ENCODE peak calls at places on chromosomes 12 and 14, in seven cellular contexts. One of them, this sample, is unnamed.

GRCh38 chr12:111901182-111901581 is 59.2 kb downstream of the MAPKAPK5 start:
- DNase-seq in endodermal cell: no peak
- DNase-seq in RWPE1: no peak
- DNase-seq in foreskin fibroblast: no peak
- DNase-seq in dorsolateral prefrontal cortex: no peak
- DNase-seq in GM06990: no peak
- DNase-seq in HFFc6: no peak
- DNase-seq in this sample: no peak

GRCh38 chr12:51077930-51078329 is 5.5 kb downstream of the CSRNP2 start:
- DNase-seq in foreskin fibroblast: peak; percentile 64
- DNase-seq in HFFc6: peak; percentile 5
- DNase-seq in RWPE1: no peak
- DNase-seq in GM06990: no peak
- DNase-seq in dorsolateral prefrontal cortex: peak; percentile 43
- DNase-seq in endodermal cell: no peak
- DNase-seq in this sample: no peak

GRCh38 chr12:116145451-116145850 is 132.0 kb downstream of the MED13L start:
- DNase-seq in GM06990: no peak
- DNase-seq in RWPE1: no peak
- DNase-seq in HFFc6: no peak
- DNase-seq in dorsolateral prefrontal cortex: no peak
- DNase-seq in foreskin fibroblast: no peak
- DNase-seq in endodermal cell: no peak
- DNase-seq in this sample: no peak

GRCh38 chr12:107178776-107179175 is 85.4 kb upstream of the CRY1 start:
- DNase-seq in dorsolateral prefrontal cortex: no peak
- DNase-seq in GM06990: no peak
- DNase-seq in foreskin fibroblast: no peak
- DNase-seq in endodermal cell: no peak
- DNase-seq in HFFc6: no peak
- DNase-seq in RWPE1: no peak
- DNase-seq in this sample: no peak

GRCh38 chr14:35669782-35670181 is 135.8 kb downstream of the INSM2 start:
- DNase-seq in endodermal cell: no peak
- DNase-seq in HFFc6: peak; percentile 77
- DNase-seq in foreskin fibroblast: peak; percentile 27
- DNase-seq in dorsolateral prefrontal cortex: no peak
- DNase-seq in GM06990: no peak
- DNase-seq in RWPE1: peak; percentile 76
- DNase-seq in this sample: no peak

GRCh38 chr12:110547090-110547489 is 36.0 kb downstream of the PPTC7 start:
- DNase-seq in HFFc6: no peak
- DNase-seq in RWPE1: no peak
- DNase-seq in dorsolateral prefrontal cortex: no peak
- DNase-seq in endodermal cell: peak; percentile 5
- DNase-seq in foreskin fibroblast: no peak
- DNase-seq in GM06990: no peak
- DNase-seq in this sample: no peak

GRCh38 chr12:123671876-123672275 is 963 bp downstream of the TCTN2 start:
- DNase-seq in GM06990: no peak
- DNase-seq in endodermal cell: no peak
- DNase-seq in RWPE1: no peak
- DNase-seq in dorsolateral prefrontal cortex: no peak
- DNase-seq in foreskin fibroblast: peak; percentile 50
- DNase-seq in HFFc6: no peak
- DNase-seq in this sample: no peak

GRCh38 chr12:44876554-44877275 is 600 bp upstream of the NELL2 start:
- DNase-seq in dorsolateral prefrontal cortex: peak; percentile 41
- DNase-seq in HFFc6: no peak
- DNase-seq in GM06990: peak; percentile 24
- DNase-seq in RWPE1: no peak
- DNase-seq in foreskin fibroblast: peak; percentile 59
- DNase-seq in endodermal cell: peak; percentile 95
- DNase-seq in this sample: no peak

GRCh38 chr12:109873653-109874052 is 6.7 kb downstream of the GLTP start:
- DNase-seq in GM06990: no peak
- DNase-seq in HFFc6: no peak
- DNase-seq in endodermal cell: no peak
- DNase-seq in foreskin fibroblast: peak; percentile 18
- DNase-seq in RWPE1: no peak
- DNase-seq in dorsolateral prefrontal cortex: no peak
- DNase-seq in this sample: no peak

GRCh38 chr12:12835378-12836145 is 22.4 kb downstream of the DDX47 start:
- DNase-seq in HFFc6: peak; percentile 74
- DNase-seq in foreskin fibroblast: peak; percentile 64
- DNase-seq in GM06990: no peak
- DNase-seq in endodermal cell: no peak
- DNase-seq in RWPE1: peak; percentile 97
- DNase-seq in dorsolateral prefrontal cortex: no peak
- DNase-seq in this sample: no peak

GRCh38 chr14:35883677-35884293 is 57.6 kb downstream of the BRMS1L start:
- DNase-seq in endodermal cell: peak; percentile 59
- DNase-seq in RWPE1: peak; percentile 27
- DNase-seq in GM06990: no peak
- DNase-seq in dorsolateral prefrontal cortex: peak; percentile 40
- DNase-seq in foreskin fibroblast: peak; percentile 44
- DNase-seq in HFFc6: peak; percentile 9
- DNase-seq in this sample: no peak

GRCh38 chr12:122471324-122472226 is 29.2 kb downstream of the ZCCHC8 start:
- DNase-seq in RWPE1: peak; percentile 46
- DNase-seq in dorsolateral prefrontal cortex: no peak
- DNase-seq in endodermal cell: no peak
- DNase-seq in HFFc6: peak; percentile 69
- DNase-seq in GM06990: no peak
- DNase-seq in foreskin fibroblast: peak; percentile 82
- DNase-seq in this sample: no peak

GRCh38 chr12:4987076-4987775 is 56.5 kb upstream of the KCNA5 start:
- DNase-seq in foreskin fibroblast: no peak
- DNase-seq in GM06990: no peak
- DNase-seq in HFFc6: no peak
- DNase-seq in RWPE1: no peak
- DNase-seq in dorsolateral prefrontal cortex: no peak
- DNase-seq in endodermal cell: no peak
- DNase-seq in this sample: no peak

GRCh38 chr12:46524778-46525177 is 152.2 kb upstream of the SLC38A2 start:
- DNase-seq in HFFc6: peak; percentile 70
- DNase-seq in foreskin fibroblast: peak; percentile 96
- DNase-seq in endodermal cell: no peak
- DNase-seq in RWPE1: no peak
- DNase-seq in dorsolateral prefrontal cortex: no peak
- DNase-seq in GM06990: no peak
- DNase-seq in this sample: no peak

GRCh38 chr12:108826115-108826806 is 31.1 kb downstream of the SSH1 start:
- DNase-seq in RWPE1: no peak
- DNase-seq in endodermal cell: no peak
- DNase-seq in HFFc6: peak; percentile 90
- DNase-seq in dorsolateral prefrontal cortex: no peak
- DNase-seq in foreskin fibroblast: peak; percentile 98
- DNase-seq in GM06990: peak; percentile 51
- DNase-seq in this sample: no peak

GRCh38 chr14:106842687-106843086 is 1316.3 kb downstream of the TMEM121 start:
- DNase-seq in endodermal cell: no peak
- DNase-seq in GM06990: no peak
- DNase-seq in HFFc6: no peak
- DNase-seq in foreskin fibroblast: no peak
- DNase-seq in dorsolateral prefrontal cortex: no peak
- DNase-seq in RWPE1: no peak
- DNase-seq in this sample: no peak

GRCh38 chr14:94581127-94581999 is at the start of gene SERPINA5:
- DNase-seq in dorsolateral prefrontal cortex: no peak
- DNase-seq in HFFc6: no peak
- DNase-seq in foreskin fibroblast: peak; percentile 73
- DNase-seq in endodermal cell: peak; percentile 84
- DNase-seq in GM06990: no peak
- DNase-seq in RWPE1: no peak
- DNase-seq in this sample: no peak

GRCh38 chr12:80598004-80598606 is 109.3 kb upstream of the MYF6 start:
- DNase-seq in foreskin fibroblast: peak; percentile 87
- DNase-seq in endodermal cell: peak; percentile 60
- DNase-seq in RWPE1: peak; percentile 52
- DNase-seq in dorsolateral prefrontal cortex: no peak
- DNase-seq in HFFc6: peak; percentile 79
- DNase-seq in GM06990: no peak
- DNase-seq in this sample: no peak

GRCh38 chr14:77143071-77143470 is 1.5 kb upstream of the ZDHHC22 start:
- DNase-seq in endodermal cell: no peak
- DNase-seq in RWPE1: no peak
- DNase-seq in HFFc6: no peak
- DNase-seq in dorsolateral prefrontal cortex: peak; percentile 33
- DNase-seq in GM06990: no peak
- DNase-seq in foreskin fibroblast: no peak
- DNase-seq in this sample: no peak

GRCh38 chr14:48563465-48563864 is 888.1 kb upstream of the MDGA2 start:
- DNase-seq in RWPE1: peak; percentile 27
- DNase-seq in foreskin fibroblast: no peak
- DNase-seq in dorsolateral prefrontal cortex: no peak
- DNase-seq in HFFc6: no peak
- DNase-seq in GM06990: no peak
- DNase-seq in endodermal cell: peak; percentile 81
- DNase-seq in this sample: no peak

GRCh38 chr12:105433804-105434203 is 103.3 kb downstream of the C12orf75 start:
- DNase-seq in RWPE1: peak; percentile 30
- DNase-seq in dorsolateral prefrontal cortex: no peak
- DNase-seq in endodermal cell: no peak
- DNase-seq in foreskin fibroblast: peak; percentile 51
- DNase-seq in HFFc6: peak; percentile 77
- DNase-seq in GM06990: no peak
- DNase-seq in this sample: no peak

GRCh38 chr14:58354817-58355216 is 40.9 kb upstream of the TOMM20L start:
- DNase-seq in dorsolateral prefrontal cortex: no peak
- DNase-seq in GM06990: no peak
- DNase-seq in foreskin fibroblast: no peak
- DNase-seq in RWPE1: no peak
- DNase-seq in endodermal cell: no peak
- DNase-seq in HFFc6: no peak
- DNase-seq in this sample: no peak

GRCh38 chr14:32669416-32669815 is 269.3 kb upstream of the NPAS3 start:
- DNase-seq in RWPE1: no peak
- DNase-seq in HFFc6: no peak
- DNase-seq in foreskin fibroblast: peak; percentile 37
- DNase-seq in GM06990: no peak
- DNase-seq in dorsolateral prefrontal cortex: no peak
- DNase-seq in endodermal cell: no peak
- DNase-seq in this sample: no peak

GRCh38 chr12:108650083-108650482 is 16.4 kb upstream of the SELPLG start:
- DNase-seq in dorsolateral prefrontal cortex: no peak
- DNase-seq in RWPE1: no peak
- DNase-seq in endodermal cell: peak; percentile 25
- DNase-seq in GM06990: no peak
- DNase-seq in foreskin fibroblast: no peak
- DNase-seq in HFFc6: no peak
- DNase-seq in this sample: no peak

GRCh38 chr12:84270470-84271140 is 642.0 kb downstream of the SLC6A15 start:
- DNase-seq in HFFc6: no peak
- DNase-seq in RWPE1: no peak
- DNase-seq in GM06990: no peak
- DNase-seq in endodermal cell: peak; percentile 66
- DNase-seq in dorsolateral prefrontal cortex: no peak
- DNase-seq in foreskin fibroblast: no peak
- DNase-seq in this sample: no peak
- TF ChIP-seq CTCF in HFFc6: no peak
- TF ChIP-seq CTCF in RWPE1: no peak
- TF ChIP-seq CTCF in GM06990: no peak
- TF ChIP-seq CTCF in endodermal cell: no peak
- TF ChIP-seq CTCF in dorsolateral prefrontal cortex: no peak
- TF ChIP-seq CTCF in foreskin fibroblast: no peak
- TF ChIP-seq CTCF in this sample: no peak

GRCh38 chr12:40336573-40337199 is 111.9 kb downstream of the LRRK2 start:
- DNase-seq in endodermal cell: no peak
- DNase-seq in foreskin fibroblast: peak; percentile 29
- DNase-seq in RWPE1: peak; percentile 37
- DNase-seq in HFFc6: no peak
- DNase-seq in GM06990: no peak
- DNase-seq in dorsolateral prefrontal cortex: no peak
- DNase-seq in this sample: no peak
- TF ChIP-seq CTCF in endodermal cell: peak; percentile 81
- TF ChIP-seq CTCF in foreskin fibroblast: peak; percentile 45
- TF ChIP-seq CTCF in RWPE1: peak; percentile 50
- TF ChIP-seq CTCF in HFFc6: peak; percentile 63
- TF ChIP-seq CTCF in GM06990: peak; percentile 64
- TF ChIP-seq CTCF in dorsolateral prefrontal cortex: peak; percentile 58
- TF ChIP-seq CTCF in this sample: peak; percentile 61

GRCh38 chr14:41285193-41285748 is 321.4 kb upstream of the LRFN5 start:
- DNase-seq in RWPE1: peak; percentile 1
- DNase-seq in foreskin fibroblast: peak; percentile 4
- DNase-seq in endodermal cell: peak; percentile 73
- DNase-seq in HFFc6: no peak
- DNase-seq in GM06990: no peak
- DNase-seq in dorsolateral prefrontal cortex: no peak
- DNase-seq in this sample: no peak

DNA sequence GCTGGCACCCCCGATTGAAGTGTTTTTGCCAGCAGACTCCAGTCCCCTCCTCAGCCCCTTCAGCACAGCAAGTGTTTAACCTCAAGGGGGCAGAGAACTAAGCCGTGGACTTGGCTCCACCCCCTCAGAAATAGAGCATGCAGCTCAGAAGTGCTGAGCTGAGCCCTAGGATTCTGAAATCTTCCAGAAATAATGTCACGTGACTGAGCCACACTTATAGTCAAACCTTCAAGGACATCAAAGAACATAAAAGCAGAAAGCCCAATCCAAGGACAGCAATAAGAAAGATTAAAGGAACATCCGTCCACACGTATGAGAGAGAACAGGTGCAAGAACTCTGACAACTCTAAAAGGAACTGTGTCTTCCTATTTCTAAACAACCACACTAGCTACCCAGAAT is 317.7 kb upstream of the LRFN5 start:
- DNase-seq in RWPE1: no peak
- DNase-seq in foreskin fibroblast: no peak
- DNase-seq in endodermal cell: no peak
- DNase-seq in HFFc6: no peak
- DNase-seq in GM06990: no peak
- DNase-seq in dorsolateral prefrontal cortex: no peak
- DNase-seq in this sample: no peak
- TF ChIP-seq CTCF in RWPE1: no peak
- TF ChIP-seq CTCF in foreskin fibroblast: no peak
- TF ChIP-seq CTCF in endodermal cell: peak; percentile 33
- TF ChIP-seq CTCF in HFFc6: no peak
- TF ChIP-seq CTCF in GM06990: no peak
- TF ChIP-seq CTCF in dorsolateral prefrontal cortex: no peak
- TF ChIP-seq CTCF in this sample: no peak

GRCh38 chr12:49059063-49059384 is 1.6 kb downstream of the KMT2D start:
- DNase-seq in RWPE1: no peak
- DNase-seq in endodermal cell: no peak
- DNase-seq in foreskin fibroblast: peak; percentile 33
- DNase-seq in dorsolateral prefrontal cortex: no peak
- DNase-seq in GM06990: no peak
- DNase-seq in HFFc6: no peak
- DNase-seq in this sample: no peak

GRCh38 chr12:49061157-49061650 is 610 bp upstream of the KMT2D start:
- DNase-seq in GM06990: no peak
- DNase-seq in foreskin fibroblast: peak; percentile 31
- DNase-seq in RWPE1: peak; percentile 37
- DNase-seq in dorsolateral prefrontal cortex: no peak
- DNase-seq in endodermal cell: no peak
- DNase-seq in HFFc6: no peak
- DNase-seq in this sample: no peak

GRCh38 chr12:49058366-49059062 is 2.1 kb downstream of the KMT2D start:
- DNase-seq in dorsolateral prefrontal cortex: no peak
- DNase-seq in RWPE1: peak; percentile 19
- DNase-seq in endodermal cell: no peak
- DNase-seq in GM06990: no peak
- DNase-seq in HFFc6: no peak
- DNase-seq in foreskin fibroblast: peak; percentile 9
- DNase-seq in this sample: peak; percentile 90

GRCh38 chr12:49059385-49060232 is 985 bp downstream of the KMT2D start:
- DNase-seq in GM06990: peak; percentile 54
- DNase-seq in endodermal cell: peak; percentile 67
- DNase-seq in foreskin fibroblast: peak; percentile 57
- DNase-seq in RWPE1: peak; percentile 55
- DNase-seq in dorsolateral prefrontal cortex: no peak
- DNase-seq in HFFc6: no peak
- DNase-seq in this sample: no peak

GRCh38 chr12:49060237-49061156 is at the start of gene KMT2D:
- DNase-seq in HFFc6: peak; percentile 93
- DNase-seq in dorsolateral prefrontal cortex: peak; percentile 92
- DNase-seq in GM06990: peak; percentile 97
- DNase-seq in foreskin fibroblast: peak; percentile 99
- DNase-seq in RWPE1: peak; percentile 93
- DNase-seq in endodermal cell: peak; percentile 98
- DNase-seq in this sample: peak; percentile 91
- TF ChIP-seq CTCF in HFFc6: peak; percentile 37
- TF ChIP-seq CTCF in dorsolateral prefrontal cortex: peak; percentile 28
- TF ChIP-seq CTCF in GM06990: no peak
- TF ChIP-seq CTCF in foreskin fibroblast: peak; percentile 16
- TF ChIP-seq CTCF in RWPE1: no peak
- TF ChIP-seq CTCF in endodermal cell: peak; percentile 60
- TF ChIP-seq CTCF in this sample: no peak

This sample was measured in D721Med.